ENCODE peak calls at places on chromosomes 2 and 18, in nine cellular contexts. M, K, H, X, W, N, E, S and U are unnamed samples.

GRCh38 chr18:60404686-60405085 is 32.1 kb upstream of the MC4R start:
- DNase-seq in S (no peak), X (no peak), H (no peak), N (no peak), K (no peak), W (no peak), M (no peak), E (no peak), U (no peak)

GRCh38 chr2:166593403-166593802 is 99.4 kb upstream of the SCN7A start:
- DNase-seq in X (no peak), H (no peak), M (peak; percentile 27), S (no peak), K (no peak), W (no peak), E (peak; percentile 82), N (no peak), U (no peak)

GRCh38 chr2:68908392-68908970 is 37.3 kb upstream of the BMP10 start:
- DNase-seq in N (peak; percentile 74), X (peak; percentile 37), S (peak; percentile 81), H (peak; percentile 57), E (peak; percentile 98), M (peak; percentile 79), W (peak; percentile 11), K (peak; percentile 69), U (peak; percentile 39)

GRCh38 chr2:215236131-215236530 is 75.7 kb upstream of the ATIC start:
- DNase-seq in E (no peak), X (no peak), S (no peak), K (no peak), H (no peak), M (no peak), N (no peak), W (no peak), U (no peak)

GRCh38 chr18:48319796-48320638 is 89.2 kb downstream of the ZBTB7C start:
- DNase-seq in X (peak; percentile 16), N (peak; percentile 95), E (no peak), K (no peak), H (no peak), M (peak; percentile 46), S (no peak), W (no peak), U (no peak)

GRCh38 chr2:145692971-145693478 is 1173.1 kb upstream of the ZEB2 start:
- DNase-seq in S (no peak), H (no peak), X (peak; percentile 52), E (peak; percentile 94), M (peak; percentile 85), K (no peak), W (no peak), N (peak; percentile 11), U (peak; percentile 97)

GRCh38 chr18:44709297-44710117 is 28.8 kb downstream of the SETBP1 start:
- DNase-seq in N (no peak), E (no peak), H (no peak), M (no peak), W (no peak), X (no peak), S (no peak), K (no peak), U (no peak)

GRCh38 chr2:104406273-104406726 is 447.6 kb upstream of the POU3F3 start:
- DNase-seq in H (no peak), M (no peak), E (no peak), X (peak; percentile 44), W (no peak), S (no peak), K (no peak), N (peak; percentile 86), U (no peak)

GRCh38 chr18:9017170-9017899 is 85.2 kb upstream of the NDUFV2 start:
- DNase-seq in K (peak; percentile 91), X (peak; percentile 76), S (peak; percentile 82), N (no peak), W (peak; percentile 17), H (peak; percentile 63), E (peak; percentile 97), M (peak; percentile 89), U (peak; percentile 91)

GRCh38 chr2:184945306-184945705 is 347.0 kb downstream of the ZNF804A start:
- DNase-seq in H (no peak), N (peak; percentile 6), X (no peak), K (no peak), E (no peak), S (no peak), W (no peak), M (no peak), U (no peak)

GRCh38 chr2:85791704-85792565 is 38.1 kb downstream of the ATOH8 start:
- DNase-seq in E (no peak), M (peak; percentile 33), X (no peak), N (no peak), W (no peak), S (peak; percentile 64), K (no peak), H (no peak), U (no peak)

GRCh38 chr2:9699139-9699823 is 68.5 kb upstream of the YWHAQ start:
- DNase-seq in S (no peak), K (peak; percentile 34), X (peak; percentile 52), H (peak; percentile 68), M (peak; percentile 66), N (no peak), E (peak; percentile 57), W (no peak), U (peak; percentile 75)

GRCh38 chr18:1585881-1586488 is 681.3 kb downstream of the ADCYAP1 start:
- DNase-seq in S (no peak), W (no peak), X (peak; percentile 28), H (peak; percentile 0), K (peak; percentile 32), N (peak; percentile 65), M (peak; percentile 51), E (peak; percentile 69), U (peak; percentile 23)

GRCh38 chr2:240363718-240364581 is 71.5 kb upstream of the GPC1 start:
- DNase-seq in X (no peak), W (no peak), H (no peak), N (peak; percentile 33), S (no peak), M (no peak), E (no peak), K (no peak), U (no peak)

GRCh38 chr2:136247204-136247990 is 129.4 kb upstream of the CXCR4 start:
- DNase-seq in N (peak; percentile 8), K (no peak), X (no peak), M (peak; percentile 16), E (peak; percentile 8), S (no peak), H (no peak), W (no peak), U (no peak)

GRCh38 chr2:108268001-108268400 is 20.7 kb upstream of the SULT1C2 start:
- DNase-seq in X (no peak), H (peak; percentile 28), M (no peak), W (no peak), K (no peak), E (peak; percentile 80), S (no peak), N (no peak), U (no peak)

GRCh38 chr2:74267068-74267467 is 68.7 kb downstream of the MTHFD2 start:
- DNase-seq in E (peak; percentile 76), M (no peak), N (peak; percentile 78), H (peak; percentile 55), K (peak; percentile 17), X (peak; percentile 66), W (no peak), S (no peak), U (peak; percentile 72)

GRCh38 chr2:216606551-216607527 is 26.4 kb upstream of the IGFBP2 start:
- DNase-seq in H (no peak), M (no peak), W (no peak), E (no peak), S (no peak), N (peak; percentile 93), K (no peak), X (peak; percentile 46), U (no peak)

GRCh38 chr2:7392076-7392787 is 475.0 kb downstream of the RNF144A start:
- DNase-seq in H (no peak), E (peak; percentile 62), S (no peak), M (no peak), X (peak; percentile 11), W (no peak), K (no peak), N (no peak), U (peak; percentile 17)

GRCh38 chr2:95382686-95383634 is 19.5 kb upstream of the FAHD2A start:
- DNase-seq in M (no peak), X (no peak), N (no peak), S (no peak), W (no peak), E (no peak), H (no peak), K (no peak), U (no peak)

GRCh38 chr2:27652790-27653189 is 10.6 kb downstream of the SUPT7L start:
- DNase-seq in M (no peak), S (no peak), W (no peak), X (no peak), H (no peak), E (peak; percentile 66), K (no peak), N (no peak), U (no peak)

GRCh38 chr2:191845876-191846786 is 757 bp downstream of the CAVIN2 start:
- DNase-seq in M (no peak), E (no peak), S (no peak), H (no peak), W (no peak), K (peak; percentile 51), X (no peak), N (no peak), U (peak; percentile 68)

GRCh38 chr2:98637401-98638144 is 29.2 kb downstream of the UNC50 start:
- DNase-seq in K (no peak), E (no peak), S (no peak), W (no peak), N (no peak), H (no peak), M (no peak), X (no peak), U (no peak)

GRCh38 chr18:62717850-62718229 is 2.5 kb downstream of the PHLPP1 start:
- DNase-seq in S (no peak), H (no peak), N (no peak), M (peak; percentile 45), X (no peak), E (no peak), W (no peak), K (no peak), U (no peak)

GRCh38 chr2:28175028-28175427 is 217.6 kb upstream of the FOSL2 start:
- DNase-seq in N (peak; percentile 16), K (no peak), S (no peak), E (peak; percentile 22), M (no peak), H (no peak), W (no peak), X (no peak), U (no peak)

GRCh38 chr18:36539674-36540073 is 242.2 kb downstream of the FHOD3 start:
- DNase-seq in E (no peak), N (no peak), H (no peak), W (no peak), S (no peak), X (no peak), K (no peak), M (no peak), U (no peak)

GRCh38 chr2:232482301-232483238 is 5.1 kb downstream of the ECEL1 start:
- DNase-seq in X (no peak), M (no peak), H (no peak), N (no peak), W (no peak), S (peak; percentile 48), K (no peak), E (no peak), U (no peak)

GRCh38 chr2:220504890-220505564 is 877.6 kb downstream of the SLC4A3 start:
- DNase-seq in E (peak; percentile 86), M (peak; percentile 37), K (no peak), S (no peak), H (peak; percentile 5), W (no peak), X (peak; percentile 48), N (peak; percentile 93), U (no peak)

GRCh38 chr2:100580474-100581264 is 17.9 kb downstream of the PDCL3 start:
- DNase-seq in E (no peak), X (no peak), N (no peak), K (peak; percentile 58), S (no peak), M (no peak), W (no peak), H (no peak), U (no peak)

GRCh38 chr2:233080836-233081229 is 20.7 kb downstream of the INPP5D start:
- DNase-seq in X (no peak), N (no peak), K (no peak), H (no peak), M (no peak), W (no peak), S (peak; percentile 37), E (no peak), U (no peak)

GRCh38 chr2:38155-38554 is 8.2 kb downstream of the FAM110C start:
- DNase-seq in E (peak; percentile 63), S (no peak), X (no peak), H (peak; percentile 41), K (no peak), N (no peak), M (no peak), W (no peak), U (no peak)